ENCODE peak calls at places on chromosomes 3 and 15, in ten cellular contexts. S, F, P, Y, M, G, E, D, L and U are unnamed samples.

GRCh38 chr3:159604151-159604581 is 384.5 kb upstream of the IL12A start:
- DNase-seq in P (no peak), G (no peak), D (peak; percentile 82), Y (peak; percentile 30), E (no peak), M (peak; percentile 68), L (no peak), S (no peak), F (no peak), U (no peak)

GRCh38 chr15:60326824-60327654 is 70.7 kb downstream of the ANXA2 start:
- DNase-seq in M (peak; percentile 52), P (no peak), L (no peak), S (no peak), E (no peak), F (peak; percentile 67), D (no peak), G (peak; percentile 74), Y (no peak), U (no peak)

GRCh38 chr3:154290187-154290586 is 34.1 kb downstream of the DHX36 start:
- DNase-seq in L (no peak), P (no peak), G (no peak), E (no peak), F (no peak), M (no peak), Y (no peak), S (no peak), D (no peak), U (no peak)

GRCh38 chr15:75136758-75137157 is 64.9 kb upstream of the C15orf39 start:
- DNase-seq in Y (no peak), M (no peak), S (no peak), F (no peak), L (no peak), D (no peak), P (no peak), E (no peak), G (no peak), U (peak; percentile 17)

GRCh38 chr3:126216416-126216815 is 36.0 kb upstream of the ALDH1L1 start:
- DNase-seq in L (no peak), D (no peak), M (peak; percentile 51), P (no peak), E (no peak), Y (no peak), F (no peak), G (no peak), S (no peak), U (no peak)

GRCh38 chr3:4147719-4148118 is 155.4 kb upstream of the SETMAR start:
- DNase-seq in P (no peak), L (no peak), F (no peak), S (no peak), Y (no peak), D (no peak), E (no peak), G (no peak), M (no peak), U (no peak)

GRCh38 chr3:181176610-181177009 is 187.1 kb upstream of the DNAJC19 start:
- DNase-seq in Y (peak; percentile 61), D (no peak), G (peak; percentile 79), M (peak; percentile 0), S (peak; percentile 75), L (peak; percentile 79), E (peak; percentile 79), P (peak; percentile 76), F (peak; percentile 39), U (peak; percentile 51)

GRCh38 chr3:161420746-161421145 is 49.4 kb upstream of the SPTSSB start:
- DNase-seq in D (no peak), Y (peak; percentile 51), P (no peak), G (peak; percentile 41), L (no peak), E (peak; percentile 62), F (peak; percentile 66), S (peak; percentile 20), M (peak; percentile 34), U (no peak)

GRCh38 chr3:14861031-14861430 is 42.3 kb downstream of the FGD5 start:
- DNase-seq in M (no peak), G (peak; percentile 57), D (no peak), E (no peak), Y (no peak), L (no peak), P (no peak), S (no peak), F (no peak), U (no peak)

GRCh38 chr3:188573286-188573928 is 419.4 kb downstream of the LPP start:
- DNase-seq in E (no peak), M (no peak), G (no peak), L (no peak), S (no peak), F (no peak), P (no peak), Y (no peak), D (no peak), U (no peak)

GRCh38 chr3:138936763-138937689 is 9.9 kb downstream of the FOXL2 start:
- DNase-seq in D (no peak), F (no peak), Y (no peak), E (no peak), P (no peak), G (no peak), M (no peak), S (peak; percentile 24), L (no peak), U (no peak)
- H3K4me3 ChIP-seq in D (no peak overlapping the region), F (no peak overlapping the region), Y (no peak overlapping the region), E (peak overlapping the region; percentile 41), P (no peak overlapping the region), G (no peak overlapping the region), M (no peak overlapping the region), S (no peak overlapping the region), L (peak overlapping the region; percentile 39), U (peak overlapping the region; percentile 48)

GRCh38 chr3:9249273-9250192 is at the start of gene SRGAP3:
- DNase-seq in F (peak; percentile 86), L (peak; percentile 88), S (peak; percentile 86), E (peak; percentile 90), D (peak; percentile 85), G (peak; percentile 89), M (peak; percentile 86), Y (peak; percentile 80), P (peak; percentile 78), U (peak; percentile 94)
- TF ChIP-seq POLR2A in F (peak; percentile 36), L (no peak), S (peak; percentile 51), E (no peak), D (peak; percentile 21), G (no peak), M (no peak), Y (no peak), P (no peak), U (no peak)

GRCh38 chr15:20356444-20357138 is 185.0 kb downstream of the GOLGA6L6 start:
- DNase-seq in S (peak; percentile 56), D (peak; percentile 85), L (peak; percentile 81), M (no peak), F (peak; percentile 77), P (peak; percentile 62), G (no peak), Y (peak; percentile 56), E (peak; percentile 63), U (peak; percentile 71)
- H3K4me3 ChIP-seq in S (no peak overlapping the region), D (no peak overlapping the region), L (no peak overlapping the region), M (no peak overlapping the region), F (no peak overlapping the region), P (no peak overlapping the region), G (no peak overlapping the region), Y (no peak overlapping the region), E (no peak overlapping the region), U (no peak overlapping the region)

DNA sequence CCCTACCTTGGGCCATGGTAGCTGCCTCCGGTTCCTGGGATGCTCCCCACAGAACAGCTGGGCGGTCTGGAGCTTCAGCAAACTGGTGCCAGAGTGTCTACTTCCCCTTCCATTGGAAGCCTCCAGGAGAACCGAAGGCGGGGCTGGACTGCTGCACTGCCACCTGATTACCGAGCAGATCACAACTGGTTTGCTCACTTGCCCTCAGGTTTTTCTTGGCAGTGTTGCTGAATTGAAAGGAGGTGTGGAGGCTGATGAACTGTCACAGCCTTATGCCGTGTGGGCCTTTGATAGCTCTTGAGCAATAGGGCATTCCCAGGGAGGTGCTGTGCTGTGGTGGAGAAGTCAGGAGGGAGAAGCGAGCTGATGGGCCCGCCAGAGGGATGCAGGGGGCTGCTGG is at the start of gene TGM5:
- DNase-seq in M (no peak), Y (no peak), D (no peak), L (no peak), F (no peak), G (no peak), P (no peak), E (no peak), S (peak; percentile 55), U (no peak)
- TF ChIP-seq POLR2A in M (no peak), Y (no peak), D (no peak), L (no peak), F (no peak), G (no peak), P (no peak), E (no peak), S (no peak), U (no peak)

GRCh38 chr15:36878745-36879262 is 221.5 kb downstream of the MEIS2 start:
- DNase-seq in P (no peak), F (no peak), S (no peak), Y (no peak), E (no peak), L (no peak), G (no peak), M (no peak), D (no peak), U (no peak)

GRCh38 chr15:36880913-36881290 is 219.4 kb downstream of the MEIS2 start:
- DNase-seq in M (no peak), D (no peak), E (no peak), L (no peak), P (no peak), Y (no peak), F (no peak), G (no peak), S (no peak), U (no peak)

GRCh38 chr15:36879568-36880225 is 220.7 kb downstream of the MEIS2 start:
- DNase-seq in M (no peak), L (no peak), D (no peak), Y (no peak), F (no peak), G (no peak), S (no peak), E (no peak), P (no peak), U (no peak)

GRCh38 chr15:36882487-36883108 is 217.8 kb downstream of the MEIS2 start:
- DNase-seq in P (no peak), M (no peak), F (no peak), Y (peak; percentile 46), S (peak; percentile 30), E (no peak), D (peak; percentile 58), G (peak; percentile 28), L (no peak), U (no peak)

GRCh38 chr15:36880226-36880912 is 220.0 kb downstream of the MEIS2 start:
- DNase-seq in G (no peak), F (no peak), Y (no peak), L (peak; percentile 72), E (no peak), S (peak; percentile 25), M (no peak), D (peak; percentile 53), P (no peak), U (no peak)
- H3K4me3 ChIP-seq in G (no peak overlapping the region), F (no peak overlapping the region), Y (peak overlapping the region; percentile 17), L (peak overlapping the region; percentile 39), E (peak overlapping the region; percentile 14), S (no peak overlapping the region), M (no peak overlapping the region), D (no peak overlapping the region), P (no peak overlapping the region), U (no peak overlapping the region)